ENCODE peak calls at places on chromosomes 2 and 18, in five cellular contexts. K is stomach, T is A549, Y is upper lobe of left lung, S is sigmoid colon. L is an unnamed sample. For H3K4me1, the result is how much of the 10 kb centered on the place peaks cover.

GRCh38 chr2:238097988-238098853 is 1.9 kb upstream of the ESPNL start:
- DNase-seq in K (peak), T (peak), Y (peak), S (no peak), L (peak)

GRCh38 chr2:119224391-119224972 is 848 bp downstream of the STEAP3 start:
- DNase-seq in K (no peak), T (no peak), Y (no peak), S (no peak), L (no peak)

GRCh38 chr2:15747698-15748471 is 156.2 kb downstream of the DDX1 start:
- DNase-seq in K (no peak), T (no peak), Y (no peak), S (no peak), L (no peak)

GRCh38 chr2:124024491-124025348 is at the start of gene CNTNAP5:
- DNase-seq in K (peak), T (no peak), Y (peak), S (no peak), L (peak)

GRCh38 chr2:31069926-31070325 is 68.3 kb downstream of the GALNT14 start:
- DNase-seq in K (no peak), T (no peak), Y (no peak), S (no peak), L (no peak)

GRCh38 chr2:70173520-70173919 is 17.3 kb downstream of the C2orf42 start:
- DNase-seq in K (no peak), T (no peak), Y (no peak), S (no peak), L (no peak)

GRCh38 chr18:49082714-49083688 is 132.2 kb upstream of the SMAD7 start:
- DNase-seq in K (no peak), T (no peak), Y (no peak), S (no peak), L (no peak)

GRCh38 chr2:153499439-153499838 is 20.9 kb upstream of the RPRM start:
- DNase-seq in K (no peak), T (no peak), Y (no peak), S (no peak), L (no peak)

GRCh38 chr2:231228223-231228622 is 29.8 kb downstream of the ARMC9 start:
- DNase-seq in K (no peak), T (no peak), Y (no peak), S (peak), L (no peak)

GRCh38 chr2:239321596-239322413 is 79.0 kb downstream of the HDAC4 start:
- DNase-seq in K (no peak), T (no peak), Y (no peak), S (no peak), L (no peak)

GRCh38 chr18:45044787-45045186 is 364.1 kb downstream of the SETBP1 start:
- DNase-seq in K (no peak), T (no peak), Y (no peak), S (no peak), L (no peak)

GRCh38 chr18:3775996-3776395 is 326.0 kb downstream of the TGIF1 start:
- DNase-seq in K (no peak), T (no peak), Y (no peak), S (no peak), L (no peak)

GRCh38 chr18:36546028-36546427 is 248.5 kb downstream of the FHOD3 start:
- DNase-seq in K (no peak), T (no peak), Y (no peak), S (no peak), L (no peak)

GRCh38 chr2:26556309-26557243 is 78.7 kb upstream of the OTOF start:
- DNase-seq in K (no peak), T (no peak), Y (peak), S (peak), L (no peak)

GRCh38 chr2:3289526-3289925 is 88.1 kb downstream of the EIPR1 start:
- DNase-seq in K (peak), T (no peak), Y (peak), S (peak), L (no peak)

GRCh38 chr2:118801154-118801553 is 46.3 kb downstream of the EN1 start:
- DNase-seq in K (no peak), T (no peak), Y (no peak), S (no peak), L (no peak)

GRCh38 chr2:126880825-126881224 is 17.9 kb upstream of the TEX51 start:
- DNase-seq in K (no peak), T (no peak), Y (no peak), S (no peak), L (no peak)

GRCh38 chr18:35174093-35174731 is 66.6 kb upstream of the ZNF397 start:
- DNase-seq in K (no peak), T (no peak), Y (no peak), S (no peak), L (no peak)

GRCh38 chr2:173075781-173076556 is at the start of gene MAP3K20:
- DNase-seq in K (peak), T (no peak), Y (peak), S (peak), L (peak)
- TF ChIP-seq CTCF in K (peak), T (peak), Y (peak), S (no peak), L (peak)

GRCh38 chr18:11880586-11881304 is 27.4 kb downstream of the MPPE1 start:
- DNase-seq in K (no peak), T (no peak), Y (no peak), S (no peak), L (no peak)
- TF ChIP-seq EP300 in K (no peak), T (no peak), Y (no peak), S (no peak), L (no peak)

GRCh38 chr2:102060047-102060446 is 68.3 kb downstream of the IL1R2 start:
- DNase-seq in K (no peak), T (no peak), Y (no peak), S (no peak), L (no peak)
- H3K4me1 ChIP-seq in K (half or more), T (under half), Y (under half), S (half or more), L (under half)

DNA sequence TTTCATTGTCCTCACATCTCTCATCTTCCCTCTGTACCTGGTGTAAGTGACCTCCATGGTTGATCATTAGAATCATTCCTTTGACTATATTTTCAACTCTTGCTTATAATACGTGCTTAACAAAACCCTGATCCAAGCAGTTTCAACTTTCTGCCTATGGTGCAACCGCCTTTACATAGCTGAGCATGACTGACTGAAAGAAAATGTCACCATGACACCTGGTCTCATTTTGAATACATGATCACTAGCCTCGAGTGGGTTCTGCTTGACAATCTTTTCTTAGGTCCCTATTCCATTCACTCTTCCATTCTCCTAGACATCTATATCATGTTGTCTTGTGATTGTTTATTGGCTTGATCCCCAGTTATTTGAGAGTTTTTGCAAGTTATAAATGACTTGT is 78.9 kb upstream of the STAM2 start:
- DNase-seq in K (no peak), T (no peak), Y (no peak), S (no peak), L (no peak)
- TF ChIP-seq CTCF in K (no peak), T (no peak), Y (no peak), S (no peak), L (no peak)

GRCh38 chr2:178401994-178402437 is 49.0 kb downstream of the PRKRA start:
- DNase-seq in K (no peak), T (no peak), Y (no peak), S (no peak), L (no peak)

GRCh38 chr2:178403671-178404379 is 47.1 kb downstream of the PRKRA start:
- DNase-seq in K (no peak), T (no peak), Y (no peak), S (no peak), L (no peak)

GRCh38 chr2:178409261-178409660 is 41.7 kb downstream of the PRKRA start:
- DNase-seq in K (no peak), T (no peak), Y (no peak), S (no peak), L (no peak)

DNA sequence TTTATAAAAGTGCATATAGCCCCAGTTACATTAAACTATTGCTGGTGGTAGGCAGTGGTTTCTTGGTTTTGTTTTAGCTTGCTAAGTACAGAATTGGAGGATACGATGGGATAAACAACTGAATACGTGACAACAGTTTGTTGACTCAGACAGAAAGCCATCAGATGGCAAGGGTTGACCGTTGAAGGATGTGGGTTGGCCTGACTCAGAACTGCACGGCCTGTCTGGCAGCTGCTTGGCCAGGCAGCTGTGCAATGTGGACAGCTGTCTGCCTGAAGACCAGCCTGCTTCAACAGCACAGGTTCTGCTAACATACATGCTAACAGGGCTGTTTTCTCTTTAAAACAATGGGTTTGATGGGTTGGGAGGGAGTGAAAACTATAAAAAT is 46.6 kb downstream of the PRKRA start:
- DNase-seq in K (no peak), T (no peak), Y (peak), S (no peak), L (no peak)
- TF ChIP-seq EP300 in K (no peak), T (no peak), Y (no peak), S (no peak), L (no peak)

GRCh38 chr2:216615298-216616082 is 17.7 kb upstream of the IGFBP2 start:
- DNase-seq in K (no peak), T (no peak), Y (no peak), S (no peak), L (no peak)
- H3K4me1 ChIP-seq in K (under half), T (under half), Y (under half), S (under half), L (under half)

GRCh38 chr2:232550351-232551261 is at the start of the genes EIF4E2 and TIGD1:
- DNase-seq in K (peak), T (peak), Y (peak), S (peak), L (peak)
- TF ChIP-seq CTCF in K (peak), T (no peak), Y (peak), S (peak), L (peak)

L was measured in tibial nerve.